ENCODE peak calls at places on chromosomes 1 and 21, in eight cellular contexts. I is iris pigment epithelial cell; J is Panc1; S is T-helper 1 cell; V is aorta; P is GM06990; M is RWPE1; Q is CD8-positive, alpha-beta T cell. A is an unnamed sample.

GRCh38 chr1:198641506-198641905 is 2.7 kb downstream of the PTPRC start:
- DNase-seq in I (peak), J (no peak), S (no peak), V (no peak), P (no peak), M (peak), Q (no peak), A (no peak)

GRCh38 chr1:21663251-21663950 is 5.8 kb downstream of the RAP1GAP start:
- DNase-seq in I (no peak), J (no peak), S (no peak), V (peak), P (no peak), M (no peak), Q (no peak), A (no peak)

GRCh38 chr21:35208810-35209517 is 159.9 kb upstream of the RUNX1 start:
- DNase-seq in I (peak), J (no peak), S (no peak), V (no peak), P (no peak), M (no peak), Q (no peak), A (no peak)

GRCh38 chr1:35561297-35561971 is 3.8 kb downstream of the NCDN start:
- DNase-seq in I (no peak), J (no peak), S (no peak), V (no peak), P (no peak), M (no peak), Q (no peak), A (no peak)

GRCh38 chr1:203672354-203672753 is 45.7 kb downstream of the ATP2B4 start:
- DNase-seq in I (peak), J (no peak), S (no peak), V (peak), P (no peak), M (no peak), Q (no peak), A (no peak)

GRCh38 chr1:94590203-94591137 is 48.9 kb upstream of the F3 start:
- DNase-seq in I (peak), J (no peak), S (no peak), V (no peak), P (no peak), M (no peak), Q (no peak), A (no peak)

GRCh38 chr21:33357177-33357576 is 32.4 kb downstream of the IFNAR1 start:
- DNase-seq in I (no peak), J (no peak), S (no peak), V (no peak), P (no peak), M (no peak), Q (no peak), A (no peak)

GRCh38 chr1:93805027-93805426 is 74.0 kb downstream of the DNTTIP2 start:
- DNase-seq in I (peak), J (no peak), S (no peak), V (no peak), P (no peak), M (no peak), Q (no peak), A (no peak)

GRCh38 chr21:45959779-45960390 is 21.7 kb upstream of the COL6A1 start:
- DNase-seq in I (no peak), J (no peak), S (no peak), V (no peak), P (no peak), M (no peak), Q (no peak), A (no peak)

GRCh38 chr1:157170677-157171515 is 32.7 kb upstream of the ETV3 start:
- DNase-seq in I (peak), J (no peak), S (peak), V (no peak), P (no peak), M (peak), Q (no peak), A (peak)

GRCh38 chr1:117659565-117660264 is 53.9 kb downstream of the TENT5C start:
- DNase-seq in I (no peak), J (no peak), S (no peak), V (no peak), P (peak), M (no peak), Q (no peak), A (no peak)

GRCh38 chr1:172909606-172910326 is 141.0 kb downstream of the TNFSF18 start:
- DNase-seq in I (peak), J (no peak), S (no peak), V (no peak), P (no peak), M (no peak), Q (no peak), A (no peak)

GRCh38 chr1:176605151-176605550 is 142.2 kb downstream of the PAPPA2 start:
- DNase-seq in I (no peak), J (no peak), S (no peak), V (no peak), P (no peak), M (no peak), Q (no peak), A (no peak)

GRCh38 chr1:203325004-203325417 is 19.7 kb downstream of the BTG2 start:
- DNase-seq in I (no peak), J (no peak), S (peak), V (no peak), P (peak), M (no peak), Q (peak), A (peak)

GRCh38 chr1:112061852-112062451 is 72.5 kb upstream of the KCND3 start:
- DNase-seq in I (no peak), J (no peak), S (no peak), V (no peak), P (peak), M (peak), Q (no peak), A (no peak)

GRCh38 chr1:18712254-18712605 is 81.6 kb downstream of the PAX7 start:
- DNase-seq in I (no peak), J (no peak), S (no peak), V (no peak), P (no peak), M (no peak), Q (no peak), A (no peak)

GRCh38 chr1:78102082-78102481 is 56.3 kb downstream of the GIPC2 start:
- DNase-seq in I (peak), J (no peak), S (no peak), V (no peak), P (no peak), M (no peak), Q (no peak), A (no peak)

GRCh38 chr1:30403061-30403645 is 320.2 kb downstream of the MATN1 start:
- DNase-seq in I (no peak), J (no peak), S (no peak), V (peak), P (no peak), M (no peak), Q (no peak), A (no peak)

GRCh38 chr1:182688436-182688835 is 4.0 kb upstream of the RGS8 start:
- DNase-seq in I (peak), J (no peak), S (no peak), V (no peak), P (no peak), M (no peak), Q (no peak), A (no peak)